ENCODE peak calls at places on chromosome 17, in four cellular contexts. B is IMR-90, Q is HCT116, K is GM13976. G is an unnamed sample.

GRCh38 chr17:78935419-78936323 is 10.5 kb upstream of the TIMP2 start:
- DNase-seq in Q (no peak), K (no peak), B (peak), G (peak)

GRCh38 chr17:50267074-50267841 is 7.0 kb upstream of the TMEM92 start:
- DNase-seq in K (peak), B (peak), Q (no peak), G (peak)

GRCh38 chr17:34974179-34974578 is 6.1 kb upstream of the LIG3 start:
- DNase-seq in Q (no peak), B (no peak), K (no peak), G (no peak)

GRCh38 chr17:20091161-20092029 is 82.2 kb downstream of the SPECC1 start:
- DNase-seq in K (no peak), B (no peak), Q (no peak), G (no peak)

GRCh38 chr17:66667491-66668030 is 167.4 kb upstream of the CACNG5 start:
- DNase-seq in Q (no peak), B (no peak), K (peak), G (no peak)

GRCh38 chr17:82271401-82271800 is 2.1 kb downstream of the CSNK1D start:
- DNase-seq in K (no peak), B (no peak), Q (no peak), G (no peak)

GRCh38 chr17:35774499-35774898 is 13.8 kb downstream of the C17orf50 start:
- DNase-seq in Q (no peak), K (no peak), B (peak), G (no peak)

GRCh38 chr17:35605753-35606152 is 18.6 kb downstream of the AP2B1 start:
- DNase-seq in K (no peak), B (peak), Q (no peak), G (no peak)

GRCh38 chr17:38701504-38702165 is 3.4 kb upstream of the MLLT6 start:
- DNase-seq in Q (no peak), B (peak), K (peak), G (no peak)

GRCh38 chr17:13885953-13886889 is 183.1 kb upstream of the COX10 start:
- DNase-seq in Q (no peak), K (no peak), B (peak), G (no peak)

GRCh38 chr17:7056386-7056785 is 12.5 kb upstream of the SLC16A11 start:
- DNase-seq in Q (no peak), B (no peak), K (no peak), G (no peak)

GRCh38 chr17:49694847-49695697 is 12.7 kb downstream of the SLC35B1 start:
- DNase-seq in K (peak), B (no peak), Q (no peak), G (no peak)

GRCh38 chr17:64608571-64608981 is 53.5 kb downstream of the SMURF2 start:
- DNase-seq in Q (no peak), B (peak), K (no peak), G (no peak)

GRCh38 chr17:76968707-76969597 is 100.7 kb downstream of the MGAT5B start:
- DNase-seq in B (no peak), Q (no peak), K (peak), G (no peak)

GRCh38 chr17:63426041-63426916 is 19.8 kb downstream of the CYB561 start:
- DNase-seq in B (no peak), Q (no peak), K (peak), G (peak)
- TF ChIP-seq CTCF in B (no peak), Q (peak), K (no peak), G (no peak)

DNA sequence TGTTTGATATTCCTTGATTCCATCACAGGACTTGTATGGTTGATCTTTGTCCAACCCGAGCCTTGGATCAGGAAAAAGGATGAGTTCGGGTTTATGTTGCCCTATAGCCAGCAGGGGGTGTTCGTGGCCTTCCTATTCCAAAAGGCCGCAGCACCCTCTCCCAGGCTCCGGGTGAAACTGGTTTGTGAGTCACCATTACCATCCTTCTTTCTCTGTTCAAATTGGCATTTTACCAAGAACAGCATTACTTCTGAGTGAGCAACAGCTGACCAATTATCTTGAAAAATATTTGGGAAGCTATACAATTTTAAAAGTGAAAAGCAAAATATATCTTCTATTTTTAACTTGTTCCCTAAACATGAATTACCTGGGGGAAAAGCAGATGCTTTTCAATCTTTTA is 24.3 kb upstream of the KRT20 start:
- DNase-seq in K (peak), Q (peak), B (peak), G (peak)
- TF ChIP-seq CTCF in K (peak), Q (peak), B (peak), G (peak)

DNA sequence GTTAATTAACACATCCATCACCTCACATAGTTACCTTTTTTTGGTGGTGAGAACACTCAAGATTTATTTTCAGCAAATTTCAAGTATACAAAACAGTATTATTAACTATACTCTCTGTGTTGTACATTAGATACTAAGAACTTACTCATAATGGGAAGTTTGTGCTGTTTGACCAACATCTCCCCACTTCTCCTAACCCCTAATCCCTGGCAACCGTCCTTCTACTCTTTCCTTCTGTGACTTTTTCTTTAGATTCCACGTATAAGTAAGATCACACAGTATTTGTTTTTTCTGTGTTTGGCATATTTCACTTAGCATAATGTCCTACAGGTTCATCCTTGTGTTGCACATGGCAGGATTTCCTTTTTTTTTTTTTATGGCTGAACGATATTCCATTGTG is 18.9 kb downstream of the PPM1D start:
- DNase-seq in Q (no peak), K (no peak), B (peak), G (no peak)
- TF ChIP-seq CTCF in Q (no peak), K (no peak), B (no peak), G (no peak)

GRCh38 chr17:9529033-9529748 is 46.4 kb downstream of the STX8 start:
- DNase-seq in Q (no peak), K (peak), B (peak), G (no peak)
- TF ChIP-seq CTCF in Q (peak), K (no peak), B (peak), G (no peak)

GRCh38 chr17:42027540-42027889 is 7.6 kb downstream of the NKIRAS2 start:
- DNase-seq in K (no peak), Q (no peak), B (no peak), G (no peak)

GRCh38 chr17:42025191-42025579 is 5.3 kb downstream of the NKIRAS2 start:
- DNase-seq in K (no peak), Q (no peak), B (no peak), G (no peak)

GRCh38 chr17:42028791-42029127 is 8.9 kb downstream of the NKIRAS2 start:
- DNase-seq in Q (no peak), K (no peak), B (no peak), G (no peak)

GRCh38 chr17:42026821-42027539 is 7.1 kb downstream of the NKIRAS2 start:
- DNase-seq in B (no peak), Q (no peak), K (no peak), G (no peak)

GRCh38 chr17:42027961-42028790 is 8.3 kb downstream of the NKIRAS2 start:
- DNase-seq in K (no peak), B (no peak), Q (peak), G (no peak)
- TF ChIP-seq CTCF in K (no peak), B (peak), Q (peak), G (no peak)

DNA sequence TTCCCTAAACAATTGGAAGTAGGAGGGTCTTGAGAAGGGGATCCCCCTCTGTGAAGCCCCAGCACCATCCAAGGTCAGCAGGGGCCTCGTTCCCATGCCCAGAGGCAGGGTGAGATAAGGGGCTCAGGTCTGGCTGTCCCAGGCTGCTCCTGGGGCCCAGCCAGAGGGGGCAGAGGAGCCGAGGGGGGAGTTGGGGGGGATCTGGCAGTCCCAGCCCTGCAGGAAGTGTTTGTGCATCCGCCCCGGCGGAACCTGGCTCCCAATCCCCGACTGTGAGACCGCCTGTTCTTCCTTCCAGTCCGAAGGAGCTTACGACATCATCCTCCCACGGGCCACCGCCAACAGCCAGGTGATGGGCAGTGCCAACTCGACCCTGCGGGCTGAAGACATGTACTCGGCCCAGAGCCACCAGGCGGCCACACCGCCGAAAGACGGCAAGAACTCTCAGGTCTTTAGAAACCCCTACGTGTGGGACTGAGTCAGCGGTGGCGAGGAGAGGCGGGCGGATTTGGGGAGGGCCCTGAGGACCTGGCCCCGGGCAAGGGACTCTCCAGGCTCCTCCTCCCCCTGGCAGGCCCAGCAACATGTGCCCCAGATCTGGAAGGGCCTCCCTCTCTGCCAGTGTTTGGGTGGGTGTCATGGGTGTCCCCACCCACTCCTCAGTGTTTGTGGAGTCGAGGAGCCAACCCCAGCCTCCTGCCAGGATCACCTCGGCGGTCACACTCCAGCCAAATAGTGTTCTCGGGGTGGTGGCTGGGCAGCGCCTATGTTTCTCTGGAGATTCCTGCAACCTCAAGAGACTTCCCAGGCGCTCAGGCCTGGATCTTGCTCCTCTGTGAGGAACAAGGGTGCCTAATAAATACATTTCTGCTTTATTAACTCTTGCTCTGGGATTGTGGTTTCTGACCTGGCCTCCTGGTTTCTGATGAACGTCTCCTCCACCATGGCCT is 14.9 kb downstream of the GPRC5C start:
- DNase-seq in K (peak), Q (no peak), B (no peak), G (peak)
- TF ChIP-seq CTCF in K (peak), Q (no peak), B (no peak), G (no peak)

DNA sequence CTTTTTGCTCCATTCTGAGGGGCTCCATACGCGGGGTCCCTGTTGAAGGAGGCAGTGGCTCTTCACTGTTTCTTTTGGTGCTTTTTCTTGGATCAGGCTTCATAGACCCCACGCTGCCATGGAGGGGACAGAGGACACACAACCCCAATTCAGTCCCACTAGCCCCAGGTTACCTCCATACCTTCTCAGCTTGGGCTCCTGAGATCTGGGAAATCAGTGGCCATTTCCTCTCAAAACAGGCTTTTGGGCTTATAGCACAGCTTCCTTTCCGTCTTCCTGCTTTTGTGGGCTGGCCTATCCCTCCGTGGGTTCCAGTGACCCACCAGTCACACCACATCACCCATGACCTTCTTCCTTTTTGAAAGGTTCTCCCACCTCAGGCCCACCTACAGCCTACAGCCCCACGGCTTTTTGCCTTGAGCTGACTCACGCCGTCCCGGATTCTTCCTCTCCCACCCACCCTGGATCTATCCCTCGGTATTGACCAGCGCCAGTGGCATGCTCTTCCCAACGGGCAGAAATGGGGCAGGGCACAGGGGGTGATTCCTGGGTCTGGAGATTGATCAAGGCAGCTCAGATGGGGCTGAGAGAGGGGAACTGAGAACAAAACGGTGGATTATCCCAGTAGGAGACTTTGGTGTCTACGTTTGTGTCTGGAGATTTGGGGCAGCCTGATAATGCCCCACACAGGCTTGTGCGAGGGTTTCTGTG is 3.6 kb downstream of the TBX21 start:
- DNase-seq in Q (no peak), K (no peak), B (no peak), G (no peak)
- TF ChIP-seq CTCF in Q (no peak), K (no peak), B (no peak), G (no peak)

GRCh38 chr17:61464121-61464905 is 12.1 kb downstream of the TBX4 start:
- DNase-seq in B (no peak), K (no peak), Q (no peak), G (no peak)

GRCh38 chr17:61461967-61462733 is 9.9 kb downstream of the TBX4 start:
- DNase-seq in B (no peak), K (no peak), Q (no peak), G (no peak)

GRCh38 chr17:61461586-61461966 is 9.4 kb downstream of the TBX4 start:
- DNase-seq in Q (no peak), B (no peak), K (no peak), G (no peak)

GRCh38 chr17:61462734-61463067 is 10.5 kb downstream of the TBX4 start:
- DNase-seq in B (no peak), Q (no peak), K (no peak), G (no peak)

DNA sequence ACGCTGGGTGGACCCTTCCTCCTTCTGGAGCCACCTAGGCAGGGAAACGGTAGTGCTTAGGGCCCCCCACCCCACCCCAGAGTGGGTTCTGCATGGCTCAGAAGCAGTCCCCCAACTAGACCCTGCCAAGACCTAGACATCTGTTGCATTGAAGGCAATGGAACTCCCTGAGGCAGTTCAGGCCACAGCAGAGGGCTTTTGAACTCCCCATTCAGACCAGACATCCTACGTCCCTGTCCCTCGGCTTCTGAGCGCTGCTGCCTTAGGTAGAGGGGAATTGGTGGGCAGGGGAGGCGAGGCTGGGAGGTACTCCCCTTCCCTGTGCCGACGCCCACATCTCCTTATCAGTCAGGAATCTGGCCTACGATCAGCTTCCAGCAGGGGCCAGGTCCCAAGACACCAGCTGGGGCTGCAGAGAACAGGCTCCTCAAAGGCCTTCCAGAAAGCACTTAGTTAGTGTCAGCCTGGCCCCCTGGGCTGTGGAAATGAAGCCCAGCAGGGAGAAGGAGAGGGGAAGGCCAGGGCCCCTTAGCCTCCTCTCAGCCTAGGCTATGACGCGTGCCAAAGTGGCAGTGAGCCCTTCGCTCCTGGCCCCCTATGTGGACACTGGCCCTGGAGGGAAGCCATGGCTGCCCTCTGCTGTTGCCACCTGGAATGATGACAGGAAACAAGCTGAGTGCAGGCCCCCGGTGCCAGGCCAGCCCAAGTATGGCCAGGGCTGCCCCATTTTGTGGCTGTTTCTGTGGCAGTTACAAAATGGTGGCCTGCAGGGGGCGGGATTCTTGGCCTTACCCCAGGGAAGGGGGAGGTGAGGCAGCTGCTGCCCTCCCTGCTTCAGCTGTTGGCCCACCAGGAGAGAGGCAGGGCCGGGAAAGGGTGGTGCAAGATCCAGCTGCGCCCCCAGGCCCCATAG is 11.1 kb downstream of the TBX4 start:
- DNase-seq in Q (no peak), B (no peak), K (no peak), G (no peak)
- TF ChIP-seq CTCF in Q (no peak), B (no peak), K (no peak), G (no peak)

GRCh38 chr17:1764274-1764673 is 2.4 kb downstream of the SERPINF1 start:
- DNase-seq in B (peak), K (no peak), Q (no peak), G (peak)

GRCh38 chr17:1769826-1770477 is 8.1 kb downstream of the SERPINF1 start:
- DNase-seq in B (no peak), K (no peak), Q (no peak), G (no peak)

GRCh38 chr17:1765576-1765975 is 3.7 kb downstream of the SERPINF1 start:
- DNase-seq in K (no peak), B (no peak), Q (no peak), G (no peak)

GRCh38 chr17:1766382-1767135 is 4.7 kb downstream of the SERPINF1 start:
- DNase-seq in K (no peak), Q (no peak), B (no peak), G (peak)

DNA sequence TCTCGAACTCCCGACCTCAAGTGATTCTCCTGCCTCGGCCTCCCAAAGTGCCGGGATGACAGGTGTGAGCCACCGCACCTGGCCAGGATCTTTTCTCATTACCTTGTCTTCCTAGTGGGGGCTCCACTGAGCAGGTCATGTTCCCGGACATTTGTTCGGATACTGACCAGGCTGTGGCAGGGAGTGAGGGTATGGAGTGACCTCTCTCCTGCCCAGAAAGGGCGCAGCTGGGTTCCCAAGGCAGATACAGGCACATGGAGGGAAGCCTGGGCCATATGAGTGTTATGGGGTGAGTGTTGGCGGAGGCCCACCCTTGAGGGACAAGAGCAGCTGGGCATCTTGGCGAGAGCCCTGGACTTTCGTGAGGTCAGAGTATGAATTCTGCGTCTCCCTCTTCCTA is 5.5 kb downstream of the SERPINF1 start:
- DNase-seq in B (no peak), Q (no peak), K (no peak), G (no peak)
- TF ChIP-seq CTCF in B (peak), Q (no peak), K (no peak), G (no peak)

GRCh38 chr17:29615048-29615385 is 7.7 kb downstream of the CORO6 start:
- DNase-seq in K (peak), B (no peak), Q (no peak), G (no peak)
- TF ChIP-seq CTCF in K (no peak), B (no peak), Q (no peak), G (no peak)

G was measured in coronary artery.